ENCODE peak calls at places on chromosome 12, in seven cellular contexts. One of them, this sample, is unnamed.

GRCh38 chr12:130031571-130032189 is 127.9 kb upstream of the TMEM132D start:
- DNase-seq in NCI-H1417 treated with DMSO at 0.1 percent for 48 hours: no peak
- DNase-seq in effector CD4-positive, alpha-beta T cell: peak; percentile 31
- DNase-seq in heart right ventricle: peak; percentile 25
- DNase-seq in stimulated activated CD4-positive, alpha-beta T cell treated with anti-CD3 and anti-CD28 coated beads, Interleukin-1b, Interleukin-23, amount 100 ng/mL, for 24 hours: peak; percentile 32
- DNase-seq in stimulated activated CD8-positive, alpha-beta memory T cell treated with anti-CD3 and anti-CD28 coated beads, Interleukin-4, amount 100 ng/mL, for 1 hour: peak; percentile 22
- DNase-seq in CD4-positive, CD25-positive, alpha-beta regulatory T cell: no peak
- DNase-seq in this sample: no peak

GRCh38 chr12:108825205-108825950 is 32.0 kb downstream of the SSH1 start:
- DNase-seq in heart right ventricle: no peak
- DNase-seq in NCI-H1417 treated with DMSO at 0.1 percent for 48 hours: no peak
- DNase-seq in effector CD4-positive, alpha-beta T cell: no peak
- DNase-seq in CD4-positive, CD25-positive, alpha-beta regulatory T cell: no peak
- DNase-seq in stimulated activated CD8-positive, alpha-beta memory T cell treated with anti-CD3 and anti-CD28 coated beads, Interleukin-4, amount 100 ng/mL, for 1 hour: no peak
- DNase-seq in stimulated activated CD4-positive, alpha-beta T cell treated with anti-CD3 and anti-CD28 coated beads, Interleukin-1b, Interleukin-23, amount 100 ng/mL, for 24 hours: no peak
- DNase-seq in this sample: no peak

GRCh38 chr12:123388218-123388947 is 4.5 kb downstream of the KMT5A start:
- DNase-seq in stimulated activated CD4-positive, alpha-beta T cell treated with anti-CD3 and anti-CD28 coated beads, Interleukin-1b, Interleukin-23, amount 100 ng/mL, for 24 hours: no peak
- DNase-seq in NCI-H1417 treated with DMSO at 0.1 percent for 48 hours: no peak
- DNase-seq in CD4-positive, CD25-positive, alpha-beta regulatory T cell: peak; percentile 75
- DNase-seq in effector CD4-positive, alpha-beta T cell: peak; percentile 73
- DNase-seq in stimulated activated CD8-positive, alpha-beta memory T cell treated with anti-CD3 and anti-CD28 coated beads, Interleukin-4, amount 100 ng/mL, for 1 hour: no peak
- DNase-seq in heart right ventricle: peak; percentile 87
- DNase-seq in this sample: no peak

GRCh38 chr12:80936642-80937390 is 918 bp downstream of the LIN7A start:
- DNase-seq in effector CD4-positive, alpha-beta T cell: no peak
- DNase-seq in CD4-positive, CD25-positive, alpha-beta regulatory T cell: no peak
- DNase-seq in stimulated activated CD4-positive, alpha-beta T cell treated with anti-CD3 and anti-CD28 coated beads, Interleukin-1b, Interleukin-23, amount 100 ng/mL, for 24 hours: no peak
- DNase-seq in heart right ventricle: peak; percentile 27
- DNase-seq in stimulated activated CD8-positive, alpha-beta memory T cell treated with anti-CD3 and anti-CD28 coated beads, Interleukin-4, amount 100 ng/mL, for 1 hour: no peak
- DNase-seq in NCI-H1417 treated with DMSO at 0.1 percent for 48 hours: peak; percentile 62
- DNase-seq in this sample: no peak

GRCh38 chr12:129467749-129468148 is 436.1 kb downstream of the TMEM132D start:
- DNase-seq in effector CD4-positive, alpha-beta T cell: no peak
- DNase-seq in CD4-positive, CD25-positive, alpha-beta regulatory T cell: no peak
- DNase-seq in stimulated activated CD8-positive, alpha-beta memory T cell treated with anti-CD3 and anti-CD28 coated beads, Interleukin-4, amount 100 ng/mL, for 1 hour: no peak
- DNase-seq in heart right ventricle: no peak
- DNase-seq in stimulated activated CD4-positive, alpha-beta T cell treated with anti-CD3 and anti-CD28 coated beads, Interleukin-1b, Interleukin-23, amount 100 ng/mL, for 24 hours: no peak
- DNase-seq in NCI-H1417 treated with DMSO at 0.1 percent for 48 hours: no peak
- DNase-seq in this sample: no peak

GRCh38 chr12:113359939-113360748 is 1.8 kb downstream of the PLBD2 start:
- DNase-seq in stimulated activated CD8-positive, alpha-beta memory T cell treated with anti-CD3 and anti-CD28 coated beads, Interleukin-4, amount 100 ng/mL, for 1 hour: no peak
- DNase-seq in NCI-H1417 treated with DMSO at 0.1 percent for 48 hours: no peak
- DNase-seq in heart right ventricle: no peak
- DNase-seq in stimulated activated CD4-positive, alpha-beta T cell treated with anti-CD3 and anti-CD28 coated beads, Interleukin-1b, Interleukin-23, amount 100 ng/mL, for 24 hours: no peak
- DNase-seq in effector CD4-positive, alpha-beta T cell: no peak
- DNase-seq in CD4-positive, CD25-positive, alpha-beta regulatory T cell: no peak
- DNase-seq in this sample: no peak

GRCh38 chr12:117685115-117685926 is 283.5 kb downstream of the KSR2 start:
- DNase-seq in stimulated activated CD4-positive, alpha-beta T cell treated with anti-CD3 and anti-CD28 coated beads, Interleukin-1b, Interleukin-23, amount 100 ng/mL, for 24 hours: no peak
- DNase-seq in stimulated activated CD8-positive, alpha-beta memory T cell treated with anti-CD3 and anti-CD28 coated beads, Interleukin-4, amount 100 ng/mL, for 1 hour: no peak
- DNase-seq in effector CD4-positive, alpha-beta T cell: no peak
- DNase-seq in heart right ventricle: no peak
- DNase-seq in CD4-positive, CD25-positive, alpha-beta regulatory T cell: no peak
- DNase-seq in NCI-H1417 treated with DMSO at 0.1 percent for 48 hours: peak; percentile 12
- DNase-seq in this sample: no peak

GRCh38 chr12:34219046-34219770 is 196.9 kb downstream of the ALG10 start:
- DNase-seq in effector CD4-positive, alpha-beta T cell: no peak
- DNase-seq in CD4-positive, CD25-positive, alpha-beta regulatory T cell: no peak
- DNase-seq in heart right ventricle: no peak
- DNase-seq in NCI-H1417 treated with DMSO at 0.1 percent for 48 hours: no peak
- DNase-seq in stimulated activated CD4-positive, alpha-beta T cell treated with anti-CD3 and anti-CD28 coated beads, Interleukin-1b, Interleukin-23, amount 100 ng/mL, for 24 hours: no peak
- DNase-seq in stimulated activated CD8-positive, alpha-beta memory T cell treated with anti-CD3 and anti-CD28 coated beads, Interleukin-4, amount 100 ng/mL, for 1 hour: no peak
- DNase-seq in this sample: no peak

GRCh38 chr12:104768033-104768432 is 190.1 kb downstream of the SLC41A2 start:
- DNase-seq in heart right ventricle: no peak
- DNase-seq in effector CD4-positive, alpha-beta T cell: no peak
- DNase-seq in CD4-positive, CD25-positive, alpha-beta regulatory T cell: no peak
- DNase-seq in stimulated activated CD4-positive, alpha-beta T cell treated with anti-CD3 and anti-CD28 coated beads, Interleukin-1b, Interleukin-23, amount 100 ng/mL, for 24 hours: no peak
- DNase-seq in NCI-H1417 treated with DMSO at 0.1 percent for 48 hours: no peak
- DNase-seq in stimulated activated CD8-positive, alpha-beta memory T cell treated with anti-CD3 and anti-CD28 coated beads, Interleukin-4, amount 100 ng/mL, for 1 hour: no peak
- DNase-seq in this sample: no peak

GRCh38 chr12:42550815-42551214 is 38.7 kb downstream of the PRICKLE1 start:
- DNase-seq in NCI-H1417 treated with DMSO at 0.1 percent for 48 hours: no peak
- DNase-seq in heart right ventricle: no peak
- DNase-seq in stimulated activated CD4-positive, alpha-beta T cell treated with anti-CD3 and anti-CD28 coated beads, Interleukin-1b, Interleukin-23, amount 100 ng/mL, for 24 hours: no peak
- DNase-seq in stimulated activated CD8-positive, alpha-beta memory T cell treated with anti-CD3 and anti-CD28 coated beads, Interleukin-4, amount 100 ng/mL, for 1 hour: no peak
- DNase-seq in effector CD4-positive, alpha-beta T cell: no peak
- DNase-seq in CD4-positive, CD25-positive, alpha-beta regulatory T cell: no peak
- DNase-seq in this sample: no peak

GRCh38 chr12:9668141-9669018 is 1.1 kb upstream of the CLEC2D start:
- DNase-seq in stimulated activated CD4-positive, alpha-beta T cell treated with anti-CD3 and anti-CD28 coated beads, Interleukin-1b, Interleukin-23, amount 100 ng/mL, for 24 hours: no peak
- DNase-seq in NCI-H1417 treated with DMSO at 0.1 percent for 48 hours: no peak
- DNase-seq in CD4-positive, CD25-positive, alpha-beta regulatory T cell: no peak
- DNase-seq in heart right ventricle: no peak
- DNase-seq in effector CD4-positive, alpha-beta T cell: no peak
- DNase-seq in stimulated activated CD8-positive, alpha-beta memory T cell treated with anti-CD3 and anti-CD28 coated beads, Interleukin-4, amount 100 ng/mL, for 1 hour: no peak
- DNase-seq in this sample: no peak

This sample was measured in AG04450.